ENCODE peak calls at places on chromosomes 7 and 10, in six cellular contexts. U is PC-3, R is fibroblast of lung, H is GM23248, D is neural progenitor cell, C is mammary epithelial cell. X is an unnamed sample. For H3K4me1 and H3K36me3, the result is how much of the 10 kb centered on the place peaks cover.

GRCh38 chr10:43574906-43575305 is 490 bp upstream of the ZNF239 start:
- DNase-seq in U (no peak), R (no peak), H (peak), D (no peak), C (no peak), X (no peak)

GRCh38 chr10:29957887-29958330 is 101.5 kb downstream of the JCAD start:
- DNase-seq in U (no peak), R (peak), H (no peak), D (no peak), C (no peak), X (peak)

GRCh38 chr10:84217746-84218145 is 7.6 kb downstream of the LRIT2 start:
- DNase-seq in U (no peak), R (no peak), H (no peak), D (no peak), C (no peak), X (no peak)

GRCh38 chr10:7819126-7819470 is 793 bp downstream of the TAF3 start:
- DNase-seq in U (peak), R (peak), H (peak), D (peak), C (peak), X (peak)

GRCh38 chr10:33556103-33556502 is 221.6 kb upstream of the NRP1 start:
- DNase-seq in U (no peak), R (no peak), H (no peak), D (no peak), C (no peak), X (no peak)

GRCh38 chr7:56083150-56083785 is 9.5 kb downstream of the PHKG1 start:
- DNase-seq in U (no peak), R (peak), H (no peak), D (no peak), C (no peak), X (no peak)

GRCh38 chr10:117365612-117366011 is 9.6 kb downstream of the PDZD8 start:
- DNase-seq in U (peak), R (no peak), H (no peak), D (no peak), C (peak), X (no peak)

GRCh38 chr7:938546-939185 is 15.8 kb downstream of the ADAP1 start:
- DNase-seq in U (no peak), R (no peak), H (no peak), D (no peak), C (no peak), X (no peak)

GRCh38 chr10:45417746-45418145 is 43.7 kb downstream of the ALOX5 start:
- DNase-seq in U (no peak), R (no peak), H (no peak), D (no peak), C (no peak), X (no peak)

GRCh38 chr7:1028044-1028770 is 16.1 kb upstream of the GPR146 start:
- DNase-seq in U (peak), R (peak), H (peak), D (peak), C (peak), X (peak)

GRCh38 chr7:139851770-139852481 is 22.9 kb downstream of the TBXAS1 start:
- DNase-seq in U (no peak), R (no peak), H (no peak), D (no peak), C (no peak), X (no peak)

GRCh38 chr7:44735403-44736165 is 13.1 kb upstream of the ZMIZ2 start:
- DNase-seq in U (peak), R (peak), H (peak), D (no peak), C (peak), X (peak)

GRCh38 chr10:69124558-69125121 is 662 bp downstream of the VPS26A start:
- DNase-seq in U (peak), R (peak), H (peak), D (peak), C (peak), X (peak)

GRCh38 chr10:4255751-4256150 is 470.7 kb upstream of the KLF6 start:
- DNase-seq in U (no peak), R (no peak), H (no peak), D (no peak), C (peak), X (no peak)

GRCh38 chr7:82697897-82698296 is 254.3 kb upstream of the CACNA2D1 start:
- DNase-seq in U (peak), R (peak), H (peak), D (no peak), C (peak), X (no peak)

GRCh38 chr7:28955723-28956607 is 2.2 kb downstream of the TRIL start:
- DNase-seq in U (peak), R (peak), H (peak), D (peak), C (peak), X (peak)

GRCh38 chr7:10128748-10129147 is 844.9 kb upstream of the PHF14 start:
- DNase-seq in U (peak), R (peak), H (no peak), D (peak), C (no peak), X (no peak)

GRCh38 chr7:103867874-103868273 is 121.6 kb downstream of the RELN start:
- DNase-seq in U (no peak), R (no peak), H (no peak), D (no peak), C (no peak), X (no peak)

GRCh38 chr7:16753102-16753931 is at the start of gene TSPAN13:
- DNase-seq in U (peak), R (peak), H (peak), D (peak), C (peak), X (peak)

GRCh38 chr7:21939136-21939857 is 6.4 kb downstream of the CDCA7L start:
- DNase-seq in U (peak), R (no peak), H (peak), D (no peak), C (no peak), X (no peak)

GRCh38 chr10:77386833-77387232 is 250.8 kb downstream of the KCNMA1 start:
- DNase-seq in U (peak), R (peak), H (peak), D (no peak), C (no peak), X (peak)

GRCh38 chr7:78039791-78040776 is 241.5 kb downstream of the PHTF2 start:
- DNase-seq in U (no peak), R (peak), H (peak), D (peak), C (no peak), X (no peak)

GRCh38 chr7:149422914-149423285 is 38.0 kb downstream of the ZNF777 start:
- DNase-seq in U (no peak), R (no peak), H (no peak), D (no peak), C (no peak), X (no peak)

GRCh38 chr7:112205348-112206237 is 606 bp downstream of the DOCK4 start:
- DNase-seq in U (peak), R (peak), H (peak), D (peak), C (peak), X (peak)

GRCh38 chr10:102306710-102307109 is 61.4 kb downstream of the GBF1 start:
- DNase-seq in U (no peak), R (no peak), H (no peak), D (no peak), C (no peak), X (no peak)

GRCh38 chr7:149196705-149197171 is 1.4 kb downstream of the ZNF282 start:
- DNase-seq in U (peak), R (no peak), H (peak), D (no peak), C (peak), X (peak)

GRCh38 chr7:26593405-26593804 is 271.0 kb downstream of the SKAP2 start:
- DNase-seq in U (no peak), R (no peak), H (peak), D (no peak), C (no peak), X (no peak)

GRCh38 chr7:133489906-133490305 is 237.0 kb downstream of the EXOC4 start:
- DNase-seq in U (no peak), R (no peak), H (no peak), D (no peak), C (no peak), X (no peak)
- H3K9ac ChIP-seq in U (no peak), R (no peak), H (no peak), D (no peak), C (no peak), X (no peak)

DNA sequence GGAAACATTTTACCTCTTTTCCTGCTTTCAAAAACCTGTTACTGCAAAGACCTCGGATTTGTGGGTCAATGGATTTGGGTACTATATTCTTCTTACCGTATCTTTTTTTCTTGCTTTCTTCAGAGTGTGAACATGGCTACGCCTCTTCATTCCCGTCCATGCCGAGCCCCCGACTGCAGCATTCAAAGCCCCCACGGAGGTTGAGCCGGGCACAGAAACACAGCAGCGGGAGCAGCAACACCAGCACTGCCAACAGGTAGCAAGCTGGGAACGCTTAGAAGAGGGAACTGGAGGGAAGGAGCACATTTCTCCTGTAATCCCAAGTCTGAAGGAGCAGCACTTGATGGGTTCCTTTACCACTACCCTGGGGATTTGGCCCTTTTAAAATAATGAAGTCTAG is 20.7 kb downstream of the MXI1 start:
- DNase-seq in U (no peak), R (no peak), H (no peak), D (no peak), C (no peak), X (no peak)
- H3K4me1 ChIP-seq in U (under half), R (under half), H (under half), D (under half), C (under half), X (under half)

GRCh38 chr10:96536129-96536528 is 22.4 kb upstream of the TLL2 start:
- DNase-seq in U (no peak), R (no peak), H (no peak), D (no peak), C (no peak), X (no peak)

GRCh38 chr10:96540240-96540639 is 26.5 kb upstream of the TLL2 start:
- DNase-seq in U (no peak), R (no peak), H (no peak), D (no peak), C (no peak), X (no peak)

GRCh38 chr10:96538683-96539082 is 25.0 kb upstream of the TLL2 start:
- DNase-seq in U (no peak), R (no peak), H (no peak), D (no peak), C (no peak), X (no peak)

GRCh38 chr10:96541921-96542320 is 28.2 kb upstream of the TLL2 start:
- DNase-seq in U (no peak), R (peak), H (no peak), D (no peak), C (peak), X (no peak)
- H3K36me3 ChIP-seq in U (under half), R (under half), H (under half), D (under half), C (under half), X (half or more)

GRCh38 chr7:74573499-74573898 is 84.0 kb upstream of the GTF2I start:
- DNase-seq in U (no peak), R (no peak), H (no peak), D (no peak), C (no peak), X (no peak)

GRCh38 chr7:74575083-74575803 is 82.3 kb upstream of the GTF2I start:
- DNase-seq in U (peak), R (no peak), H (peak), D (no peak), C (peak), X (no peak)

GRCh38 chr7:74569501-74570075 is 87.9 kb upstream of the GTF2I start:
- DNase-seq in U (no peak), R (no peak), H (no peak), D (no peak), C (no peak), X (no peak)

GRCh38 chr7:74570533-74571156 is 86.9 kb upstream of the GTF2I start:
- DNase-seq in U (no peak), R (no peak), H (no peak), D (no peak), C (no peak), X (no peak)

GRCh38 chr7:74572301-74573090 is 85.0 kb upstream of the GTF2I start:
- DNase-seq in U (no peak), R (no peak), H (no peak), D (no peak), C (no peak), X (no peak)
- H3K9ac ChIP-seq in U (no peak), R (no peak), H (no peak), D (no peak), C (no peak), X (no peak)